ENCODE peak calls at places on chromosomes 11 and 22, in four cellular contexts. I is fibroblast of lung, H is H1, Y is GM23338. Z is an unnamed sample.

GRCh38 chr11:12377106-12377823 is at the start of gene PARVA:
- DNase-seq in I (peak), H (peak), Y (peak), Z (no peak)

GRCh38 chr22:48940266-48940987 is 887.2 kb downstream of the BRD1 start:
- DNase-seq in I (no peak), H (no peak), Y (no peak), Z (no peak)

GRCh38 chr11:14451825-14452224 is 47.8 kb downstream of the COPB1 start:
- DNase-seq in I (no peak), H (no peak), Y (no peak), Z (no peak)

GRCh38 chr11:130449996-130450419 is 1.6 kb downstream of the ADAMTS15 start:
- DNase-seq in I (peak), H (peak), Y (peak), Z (no peak)

GRCh38 chr22:31619611-31620300 is 42.3 kb downstream of the PISD start:
- DNase-seq in I (no peak), H (no peak), Y (no peak), Z (no peak)

GRCh38 chr11:69603978-69604524 is 36.9 kb upstream of the CCND1 start:
- DNase-seq in I (peak), H (no peak), Y (no peak), Z (no peak)

GRCh38 chr22:32307055-32307454 is 50.6 kb upstream of the RFPL3 start:
- DNase-seq in I (no peak), H (no peak), Y (no peak), Z (no peak)

GRCh38 chr22:26597026-26597425 is 7.1 kb upstream of the TPST2 start:
- DNase-seq in I (no peak), H (no peak), Y (no peak), Z (no peak)

GRCh38 chr11:88414981-88415391 is 77.5 kb upstream of the CTSC start:
- DNase-seq in I (peak), H (no peak), Y (no peak), Z (no peak)

GRCh38 chr22:27231266-27231665 is 570.3 kb downstream of the MN1 start:
- DNase-seq in I (no peak), H (no peak), Y (no peak), Z (no peak)

GRCh38 chr11:31387379-31387778 is 17.7 kb downstream of the DNAJC24 start:
- DNase-seq in I (peak), H (no peak), Y (peak), Z (no peak)

GRCh38 chr11:69040051-69040450 is 8.7 kb upstream of the TPCN2 start:
- DNase-seq in I (no peak), H (no peak), Y (no peak), Z (no peak)

GRCh38 chr11:82792822-82793569 is 59.3 kb upstream of the FAM181B start:
- DNase-seq in I (no peak), H (no peak), Y (no peak), Z (no peak)

GRCh38 chr11:1140642-1141490 is 16.9 kb upstream of the MUC5AC start:
- DNase-seq in I (no peak), H (no peak), Y (no peak), Z (no peak)

GRCh38 chr11:28176231-28176853 is 68.2 kb downstream of the METTL15 start:
- DNase-seq in I (no peak), H (no peak), Y (no peak), Z (no peak)

GRCh38 chr11:131938321-131938751 is 567.9 kb downstream of the NTM start:
- DNase-seq in I (peak), H (no peak), Y (no peak), Z (no peak)

GRCh38 chr22:37061611-37062365 is 10.2 kb downstream of the KCTD17 start:
- DNase-seq in I (no peak), H (no peak), Y (no peak), Z (no peak)

GRCh38 chr11:13669544-13670488 is 1.3 kb downstream of the FAR1 start:
- DNase-seq in I (no peak), H (no peak), Y (no peak), Z (no peak)

DNA sequence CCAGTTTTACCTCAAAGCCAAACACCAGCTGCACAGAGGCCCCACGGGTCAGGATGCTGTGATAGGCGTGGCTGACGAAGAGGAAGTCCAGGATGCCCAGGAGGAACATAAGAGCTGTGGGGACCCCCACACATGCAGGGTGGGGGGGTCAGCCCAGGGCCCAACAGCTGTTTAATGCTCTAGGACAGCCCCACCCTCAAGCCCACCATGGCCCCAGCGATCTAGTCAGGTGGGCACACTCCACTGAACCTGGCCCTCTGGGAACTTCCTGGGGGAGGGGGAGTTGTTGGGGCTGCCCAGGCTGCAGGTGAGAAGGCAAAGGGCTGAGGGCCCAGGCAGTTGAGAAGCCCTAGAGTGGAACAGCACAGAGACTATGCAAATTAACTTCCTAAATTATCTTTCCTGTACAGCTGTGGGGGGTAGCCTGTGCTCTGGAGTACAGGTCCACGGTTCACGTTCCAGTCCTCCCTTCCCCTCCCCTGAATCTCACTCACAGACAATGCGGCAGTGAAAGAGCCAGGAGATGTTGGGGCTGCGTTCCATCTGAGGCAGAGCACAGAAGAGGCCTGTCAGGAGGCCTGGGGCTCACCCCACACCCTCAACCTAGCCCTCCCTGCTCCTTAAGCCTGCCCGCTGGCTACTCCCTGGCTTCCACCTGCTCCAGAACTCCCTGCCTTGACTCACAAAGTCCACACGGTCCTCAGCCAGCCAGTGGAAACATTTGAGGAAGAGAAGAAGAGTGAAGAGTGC is 1.9 kb downstream of the SYVN1 start:
- DNase-seq in I (no peak), H (no peak), Y (no peak), Z (no peak)
- H3K4me3 ChIP-seq in I (no peak), H (no peak), Y (no peak), Z (no peak)

GRCh38 chr11:72241290-72241781 is 2.6 kb downstream of the PHOX2A start:
- DNase-seq in I (no peak), H (no peak), Y (peak), Z (no peak)

GRCh38 chr11:72240461-72241289 is 3.3 kb downstream of the PHOX2A start:
- DNase-seq in I (peak), H (no peak), Y (peak), Z (no peak)

GRCh38 chr11:72239296-72239848 is 4.6 kb downstream of the PHOX2A start:
- DNase-seq in I (peak), H (no peak), Y (peak), Z (no peak)

GRCh38 chr11:72238492-72239295 is 5.3 kb downstream of the PHOX2A start:
- DNase-seq in I (no peak), H (no peak), Y (peak), Z (no peak)

DNA sequence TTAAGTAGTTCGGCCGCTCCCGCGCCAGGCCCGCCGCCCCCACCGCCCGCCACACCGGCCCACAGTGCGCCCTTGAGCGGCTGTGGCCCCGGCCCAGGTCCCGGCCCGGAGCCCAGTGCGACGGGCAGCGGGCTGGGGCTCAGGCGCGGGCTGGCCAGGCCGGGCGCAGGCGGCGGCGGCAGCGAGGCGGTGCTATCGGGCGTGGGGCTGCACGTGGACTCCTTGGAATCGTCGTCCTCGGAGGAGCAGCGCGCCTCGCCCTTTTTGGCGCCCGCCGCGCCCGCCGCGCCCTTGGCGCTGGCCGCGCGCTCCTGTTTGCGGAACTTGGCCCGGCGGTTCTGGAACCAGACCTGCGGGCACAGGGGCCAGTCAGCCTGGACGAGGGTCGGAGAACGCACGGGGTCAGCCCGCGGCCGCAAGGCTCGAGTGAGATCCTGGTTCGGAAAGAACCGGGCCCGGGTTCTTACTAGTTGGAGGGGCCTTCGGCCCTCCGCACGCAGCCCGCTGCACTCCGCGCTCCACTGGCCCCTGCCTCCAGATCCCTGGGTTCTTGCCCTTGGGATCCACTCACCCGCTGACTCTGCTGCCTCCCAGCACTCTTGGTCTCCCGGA is 4.0 kb downstream of the PHOX2A start:
- DNase-seq in I (peak), H (no peak), Y (peak), Z (no peak)
- TF ChIP-seq EZH2 in I (peak), H (peak), Y (no peak), Z (no peak)

GRCh38 chr11:64857485-64857884 is 13.0 kb upstream of the CDC42BPG start:
- DNase-seq in I (no peak), H (no peak), Y (no peak), Z (no peak)

GRCh38 chr11:64856382-64857227 is 12.2 kb upstream of the CDC42BPG start:
- DNase-seq in I (peak), H (no peak), Y (no peak), Z (no peak)

GRCh38 chr11:64859542-64860414 is 15.3 kb upstream of the CDC42BPG start:
- DNase-seq in I (no peak), H (no peak), Y (no peak), Z (no peak)

GRCh38 chr11:64861227-64861970 is 16.9 kb upstream of the CDC42BPG start:
- DNase-seq in I (no peak), H (no peak), Y (no peak), Z (no peak)

GRCh38 chr11:64858467-64859401 is 14.3 kb upstream of the CDC42BPG start:
- DNase-seq in I (no peak), H (no peak), Y (no peak), Z (no peak)
- H3K4me3 ChIP-seq in I (no peak), H (no peak), Y (no peak), Z (no peak)

GRCh38 chr11:123357990-123358827 is 71.9 kb upstream of the GRAMD1B start:
- DNase-seq in I (peak), H (no peak), Y (peak), Z (no peak)
- TF ChIP-seq EZH2 in I (peak), H (peak), Y (peak), Z (no peak)

GRCh38 chr11:114066046-114066648 is 6.6 kb downstream of the ZBTB16 start:
- DNase-seq in I (no peak), H (no peak), Y (no peak), Z (no peak)

GRCh38 chr11:114065094-114065493 is 5.6 kb downstream of the ZBTB16 start:
- DNase-seq in I (no peak), H (no peak), Y (no peak), Z (no peak)

GRCh38 chr11:114063829-114064201 is 4.3 kb downstream of the ZBTB16 start:
- DNase-seq in I (no peak), H (no peak), Y (no peak), Z (no peak)

GRCh38 chr11:114063149-114063828 is 3.8 kb downstream of the ZBTB16 start:
- DNase-seq in I (no peak), H (no peak), Y (no peak), Z (no peak)

DNA sequence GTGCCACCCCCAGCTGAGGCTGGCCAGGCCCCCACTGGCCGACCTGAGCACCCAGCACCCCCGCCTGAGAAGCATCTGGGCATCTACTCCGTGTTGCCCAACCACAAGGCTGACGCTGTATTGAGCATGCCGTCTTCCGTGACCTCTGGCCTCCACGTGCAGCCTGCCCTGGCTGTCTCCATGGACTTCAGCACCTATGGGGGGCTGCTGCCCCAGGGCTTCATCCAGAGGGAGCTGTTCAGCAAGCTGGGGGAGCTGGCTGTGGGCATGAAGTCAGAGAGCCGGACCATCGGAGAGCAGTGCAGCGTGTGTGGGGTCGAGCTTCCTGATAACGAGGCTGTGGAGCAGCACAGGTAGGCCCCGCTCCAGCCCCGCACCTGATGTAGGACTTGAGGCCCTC is 4.7 kb downstream of the ZBTB16 start:
- DNase-seq in I (no peak), H (no peak), Y (no peak), Z (no peak)
- H3K4me3 ChIP-seq in I (peak), H (no peak), Y (no peak), Z (no peak)

Z was measured in SK-N-MC.